ENCODE peak calls at places on chromosomes 16 and 17, in ten cellular contexts. I is left ventricle myocardium inferior; Y is cardiac muscle cell; Q is Caco-2; S is activated CD4-positive, alpha-beta T cell treated with anti-CD3 and anti-CD28 coated beads, Interleukin-2, amount 10 ng/mL, durations not matched to agents 7 days and 5 days; D is CD4-positive, alpha-beta T cell; P is lower leg skin; O is T-helper 17 cell; W is stimulated activated naive CD4-positive, alpha-beta T cell; X is astrocyte of the cerebellum. K is an unnamed sample.
A peak's percentile ranks its signal among the peaks of the same experiment; 100 is the strongest.

GRCh38 chr17:21388066-21388465 is 11.9 kb downstream of the KCNJ12 start:
- DNase-seq in W (no peak), Q (no peak), P (no peak), X (no peak), D (no peak), S (no peak), O (no peak), I (peak; percentile 67), Y (no peak), K (peak; percentile 56)

GRCh38 chr16:69049146-69049545 is 56.3 kb upstream of the HAS3 start:
- DNase-seq in Q (no peak), P (no peak), S (no peak), O (no peak), W (no peak), Y (peak; percentile 69), D (no peak), I (no peak), X (peak; percentile 53), K (no peak)

GRCh38 chr17:49555495-49556018 is 20.1 kb upstream of the NXPH3 start:
- DNase-seq in I (no peak), P (peak; percentile 81), X (no peak), O (no peak), Q (no peak), D (no peak), Y (no peak), W (no peak), S (no peak), K (no peak)

GRCh38 chr17:43018008-43018853 is 4.0 kb downstream of the VAT1 start:
- DNase-seq in I (no peak), W (peak; percentile 25), S (peak; percentile 68), Y (no peak), Q (no peak), X (no peak), P (no peak), D (no peak), O (peak; percentile 43), K (no peak)

GRCh38 chr16:20944861-20945390 is 44.4 kb downstream of the LYRM1 start:
- DNase-seq in X (no peak), D (no peak), Q (no peak), W (no peak), Y (peak; percentile 52), O (no peak), I (no peak), P (no peak), S (peak; percentile 67), K (no peak)

GRCh38 chr17:28515518-28515917 is 9.4 kb downstream of the FOXN1 start:
- DNase-seq in P (no peak), D (no peak), Q (no peak), S (no peak), O (no peak), X (no peak), I (no peak), W (no peak), Y (no peak), K (no peak)

GRCh38 chr17:8995711-8996110 is 25.6 kb upstream of the NTN1 start:
- DNase-seq in Y (no peak), P (peak; percentile 68), S (no peak), X (no peak), W (no peak), O (no peak), Q (peak; percentile 64), D (no peak), I (no peak), K (no peak)

GRCh38 chr17:39153541-39154111 is 2.2 kb upstream of the PLXDC1 start:
- DNase-seq in D (peak; percentile 94), P (peak; percentile 99), O (peak; percentile 84), W (peak; percentile 84), Y (peak; percentile 89), S (peak; percentile 91), X (peak; percentile 75), I (peak; percentile 88), Q (peak; percentile 90), K (peak; percentile 87)

GRCh38 chr16:87621976-87622713 is 19.8 kb downstream of the JPH3 start:
- DNase-seq in O (no peak), P (no peak), Q (no peak), W (no peak), I (no peak), S (no peak), X (no peak), D (no peak), Y (no peak), K (no peak)

GRCh38 chr17:58865301-58865700 is 109.6 kb downstream of the PPM1E start:
- DNase-seq in Q (no peak), X (no peak), P (no peak), W (no peak), I (no peak), O (no peak), D (no peak), Y (no peak), S (no peak), K (no peak)

GRCh38 chr16:15608398-15609285 is 34.3 kb downstream of the MARF1 start:
- DNase-seq in Q (no peak), W (no peak), P (no peak), Y (peak; percentile 37), I (no peak), O (no peak), S (no peak), X (no peak), D (no peak), K (no peak)

GRCh38 chr17:57874434-57875108 is 24.7 kb upstream of the MRPS23 start:
- DNase-seq in O (no peak), D (no peak), P (peak; percentile 92), W (no peak), X (peak; percentile 87), I (peak; percentile 76), S (no peak), Y (peak; percentile 94), Q (no peak), K (peak; percentile 81)

GRCh38 chr17:1197781-1198490 is 18.2 kb upstream of the ABR start:
- DNase-seq in Y (peak; percentile 82), W (peak; percentile 27), P (peak; percentile 96), Q (no peak), S (peak; percentile 63), O (peak; percentile 26), D (peak; percentile 42), X (peak; percentile 26), I (peak; percentile 75), K (peak; percentile 66)

GRCh38 chr17:16353702-16354174 is 469 bp upstream of the CENPV start:
- DNase-seq in Y (no peak), P (no peak), X (no peak), Q (no peak), W (no peak), O (no peak), D (no peak), I (no peak), S (no peak), K (no peak)

GRCh38 chr16:78325532-78325931 is 226.1 kb downstream of the WWOX start:
- DNase-seq in W (no peak), Q (no peak), S (no peak), P (no peak), I (no peak), O (no peak), D (no peak), X (no peak), Y (no peak), K (no peak)

GRCh38 chr17:20008242-20009051 is 712 bp upstream of the SPECC1 start:
- DNase-seq in O (peak; percentile 11), S (no peak), I (peak; percentile 20), Q (no peak), D (peak; percentile 7), P (no peak), W (no peak), X (no peak), Y (no peak), K (peak; percentile 40)

GRCh38 chr17:77815127-77815905 is 143.2 kb upstream of the TNRC6C start:
- DNase-seq in Q (no peak), S (no peak), X (no peak), I (no peak), D (no peak), W (no peak), Y (no peak), O (no peak), P (no peak), K (peak; percentile 8)

GRCh38 chr16:67278773-67279295 is 498 bp upstream of the PLEKHG4 start:
- DNase-seq in Y (no peak), O (peak; percentile 43), Q (peak; percentile 63), P (no peak), D (peak; percentile 26), S (peak; percentile 60), W (no peak), X (no peak), I (no peak), K (peak; percentile 54)

GRCh38 chr16:55613578-55614333 is 42.0 kb upstream of the SLC6A2 start:
- DNase-seq in D (no peak), O (no peak), I (no peak), S (no peak), Q (no peak), W (no peak), Y (no peak), X (no peak), P (no peak), K (no peak)

GRCh38 chr16:77723108-77723514 is 797 bp downstream of the NUDT7 start:
- DNase-seq in D (no peak), Y (peak; percentile 66), O (no peak), W (no peak), P (no peak), X (peak; percentile 31), S (no peak), I (peak; percentile 16), Q (no peak), K (peak; percentile 31)

GRCh38 chr17:8991514-8992285 is 26.2 kb upstream of the PIK3R5 start:
- DNase-seq in X (peak; percentile 44), S (peak; percentile 74), O (peak; percentile 19), I (peak; percentile 29), Q (peak; percentile 42), P (peak; percentile 91), D (peak; percentile 50), W (peak; percentile 22), Y (peak; percentile 72), K (peak; percentile 59)

GRCh38 chr16:89906141-89907025 is 12.3 kb upstream of the MC1R start:
- DNase-seq in D (no peak), W (no peak), Y (no peak), I (no peak), S (no peak), O (no peak), Q (no peak), P (no peak), X (no peak), K (no peak)